ENCODE peak calls at places on chromosomes 13 and 19, in eight cellular contexts. S is heart right ventricle; K is breast epithelium; F is transverse colon; D is effector memory CD4-positive, alpha-beta T cell; Z is suprapubic skin; W is upper lobe of right lung; H is pancreas. O is an unnamed sample.
A peak's percentile ranks its signal among the peaks of the same experiment; 100 is the strongest.

GRCh38 chr19:18593367-18594095 is 4.9 kb downstream of the REX1BD start:
- DNase-seq in F (no peak), D (no peak), W (peak; percentile 63), K (no peak), S (no peak), Z (no peak), H (no peak), O (no peak)

GRCh38 chr13:53045110-53045509 is 16.5 kb downstream of the OLFM4 start:
- DNase-seq in K (no peak), H (peak; percentile 47), S (peak; percentile 8), D (no peak), W (no peak), Z (no peak), F (peak; percentile 66), O (no peak)

GRCh38 chr19:35251456-35251855 is 2.7 kb downstream of the LSR start:
- DNase-seq in H (no peak), K (no peak), W (peak; percentile 13), F (no peak), Z (peak; percentile 31), D (no peak), S (no peak), O (peak; percentile 13)

GRCh38 chr19:8456064-8456463 is 11.3 kb downstream of the HNRNPM start:
- DNase-seq in W (no peak), F (no peak), K (no peak), S (no peak), H (no peak), Z (no peak), D (no peak), O (no peak)

GRCh38 chr13:44969858-44970484 is 19.3 kb downstream of the NUFIP1 start:
- DNase-seq in F (no peak), K (no peak), D (no peak), H (no peak), W (no peak), Z (no peak), S (peak; percentile 22), O (no peak)

GRCh38 chr13:108176685-108177274 is 38.6 kb downstream of the LIG4 start:
- DNase-seq in K (no peak), F (peak; percentile 37), Z (no peak), D (no peak), S (no peak), W (no peak), H (peak; percentile 34), O (peak; percentile 72)

GRCh38 chr19:7857727-7858701 is 16.2 kb downstream of the PRR36 start:
- DNase-seq in Z (no peak), D (no peak), W (no peak), K (no peak), H (no peak), S (no peak), F (no peak), O (no peak)

GRCh38 chr19:16051254-16052025 is 24.9 kb upstream of the TPM4 start:
- DNase-seq in K (no peak), Z (no peak), H (no peak), F (no peak), S (no peak), W (no peak), D (peak; percentile 13), O (no peak)

GRCh38 chr13:46198794-46199193 is 12.9 kb upstream of the LRRC63 start:
- DNase-seq in K (no peak), H (no peak), F (no peak), S (no peak), Z (no peak), W (no peak), D (no peak), O (no peak)

GRCh38 chr13:34432234-34432633 is 509.8 kb upstream of the NBEA start:
- DNase-seq in H (no peak), Z (no peak), D (no peak), W (no peak), K (no peak), S (no peak), F (no peak), O (no peak)

GRCh38 chr19:30256510-30256850 is 115.7 kb upstream of the ZNF536 start:
- DNase-seq in W (no peak), Z (no peak), H (no peak), D (no peak), K (no peak), F (no peak), S (no peak), O (no peak)

GRCh38 chr13:65336106-65336603 is 1894.0 kb downstream of the PCDH9 start:
- DNase-seq in S (no peak), K (no peak), H (no peak), F (no peak), D (no peak), W (no peak), Z (no peak), O (no peak)

GRCh38 chr13:65330287-65330686 is 1899.8 kb downstream of the PCDH9 start:
- DNase-seq in D (no peak), K (no peak), Z (no peak), S (no peak), W (no peak), F (no peak), H (no peak), O (no peak)

DNA sequence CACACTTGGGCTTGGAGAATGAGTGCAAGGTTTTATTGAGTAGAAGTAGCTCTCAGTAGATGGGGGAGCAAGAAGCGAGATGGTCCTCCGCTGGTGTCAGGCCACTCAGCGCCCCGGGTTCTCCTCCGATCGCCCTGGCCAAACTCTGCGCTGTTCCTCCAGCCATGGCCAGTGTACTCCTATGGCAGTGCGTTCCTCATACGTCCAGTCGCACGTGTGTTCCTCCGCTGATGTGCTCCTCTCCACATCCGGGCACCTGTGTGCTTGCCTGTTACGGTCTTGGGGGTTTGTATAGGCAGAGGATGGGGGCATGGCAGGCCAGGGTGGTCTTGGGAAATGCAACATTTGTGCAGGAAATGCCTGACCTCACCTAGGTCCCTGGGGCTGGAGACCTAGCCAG is 1899.4 kb downstream of the PCDH9 start:
- DNase-seq in W (no peak), H (no peak), S (no peak), Z (no peak), F (no peak), D (no peak), K (no peak), O (no peak)
- H3K27ac ChIP-seq in W (no peak overlapping the region), H (no peak overlapping the region), S (no peak overlapping the region), Z (no peak overlapping the region), F (no peak overlapping the region), D (no peak overlapping the region), K (no peak overlapping the region), O (no peak overlapping the region)

GRCh38 chr19:56918682-56919307 is 78.3 kb upstream of the PEG3 start:
- DNase-seq in H (no peak), S (no peak), K (no peak), F (no peak), D (no peak), Z (no peak), W (no peak), O (no peak)
- H3K36me3 ChIP-seq in H (no peaks in the 10 kb centered on the region), S (no peaks in the 10 kb centered on the region), K (no peaks in the 10 kb centered on the region), F (no peaks in the 10 kb centered on the region), D (no peaks in the 10 kb centered on the region), Z (no peaks in the 10 kb centered on the region), W (no peaks in the 10 kb centered on the region), O (no peaks in the 10 kb centered on the region)

GRCh38 chr19:50719119-50719435 is 525 bp downstream of the SHANK1 start:
- DNase-seq in F (no peak), S (no peak), H (no peak), W (no peak), Z (no peak), K (no peak), D (no peak), O (no peak)

GRCh38 chr19:50720921-50721291 is 1.3 kb upstream of the SHANK1 start:
- DNase-seq in H (no peak), D (no peak), K (no peak), S (no peak), W (no peak), Z (no peak), F (no peak), O (no peak)

GRCh38 chr19:50718255-50719118 is 1.1 kb downstream of the SHANK1 start:
- DNase-seq in K (no peak), F (no peak), W (no peak), D (no peak), S (no peak), Z (no peak), H (no peak), O (no peak)

GRCh38 chr19:50720181-50720920 is 749 bp upstream of the SHANK1 start:
- DNase-seq in W (no peak), K (no peak), S (no peak), H (no peak), Z (no peak), F (no peak), D (no peak), O (no peak)

DNA sequence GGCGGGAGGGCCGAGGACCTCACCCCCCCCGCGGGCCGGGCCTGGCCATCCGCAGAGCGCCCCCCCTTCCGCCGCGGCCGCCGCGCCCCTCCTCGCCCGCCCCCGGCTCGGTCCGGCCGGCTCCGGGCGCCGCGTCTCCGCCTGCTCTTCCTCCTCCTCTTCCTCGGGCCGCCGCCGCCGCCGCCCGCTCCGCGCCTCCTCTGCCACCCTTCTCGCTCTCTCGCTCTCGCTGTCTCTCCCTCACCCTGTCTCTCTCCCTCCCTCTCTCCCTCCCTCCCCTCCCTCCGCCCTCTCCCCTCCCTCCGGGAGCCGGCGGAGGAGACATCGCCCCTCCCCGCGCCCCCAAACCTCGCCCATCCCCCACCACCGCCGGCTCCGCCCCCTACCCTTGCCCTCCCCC is at the start of gene SHANK1:
- DNase-seq in F (no peak), H (no peak), S (no peak), K (no peak), Z (no peak), D (no peak), W (no peak), O (no peak)
- H3K4me3 ChIP-seq in F (peak within 1 kb of the TSS; percentile 8), H (no peak within 1 kb of the TSS), S (peak within 1 kb of the TSS; percentile 42), K (peak within 1 kb of the TSS; percentile 11), Z (peak within 1 kb of the TSS; percentile 51), D (no peak within 1 kb of the TSS), W (peak within 1 kb of the TSS; percentile 21), O (no peak within 1 kb of the TSS)

GRCh38 chr19:24060687-24061356 is 26.2 kb upstream of the ZNF254 start:
- DNase-seq in W (no peak), F (no peak), H (no peak), K (no peak), Z (no peak), D (no peak), S (no peak), O (no peak)
- H3K27ac ChIP-seq in W (no peak overlapping the region), F (no peak overlapping the region), H (no peak overlapping the region), K (peak overlapping the region; percentile 78), Z (no peak overlapping the region), D (no peak overlapping the region), S (no peak overlapping the region), O (no peak overlapping the region)

GRCh38 chr19:329876-330275 is 14.7 kb downstream of the MIER2 start:
- DNase-seq in D (no peak), S (no peak), W (peak; percentile 19), H (no peak), F (no peak), Z (no peak), K (no peak), O (no peak)

GRCh38 chr19:326851-327250 is 17.7 kb downstream of the MIER2 start:
- DNase-seq in K (no peak), W (peak; percentile 47), F (no peak), Z (peak; percentile 55), D (no peak), S (no peak), H (no peak), O (no peak)

GRCh38 chr19:328025-328505 is 16.5 kb downstream of the MIER2 start:
- DNase-seq in D (no peak), F (no peak), K (no peak), S (no peak), H (no peak), Z (no peak), W (no peak), O (no peak)

GRCh38 chr19:327291-328024 is 17.1 kb downstream of the MIER2 start:
- DNase-seq in H (no peak), K (no peak), W (peak; percentile 63), D (no peak), F (no peak), S (no peak), Z (peak; percentile 28), O (peak; percentile 31)

GRCh38 chr19:330503-330902 is 14.1 kb downstream of the MIER2 start:
- DNase-seq in S (no peak), D (no peak), Z (no peak), K (no peak), W (peak; percentile 16), F (no peak), H (no peak), O (no peak)
- H3K36me3 ChIP-seq in S (no peaks in the 10 kb centered on the region), D (peaks cover 65% of the 10 kb centered on the region), Z (peaks cover 80% of the 10 kb centered on the region), K (peaks cover 14% of the 10 kb centered on the region), W (peaks cover 74% of the 10 kb centered on the region), F (no peaks in the 10 kb centered on the region), H (peaks cover 6% of the 10 kb centered on the region), O (no peaks in the 10 kb centered on the region)

O was measured in Peyer's patch.